ENCODE peak calls at places on chromosomes 1 and 21, in four cellular contexts. N is heart left ventricle, I is adrenal gland, P is DND-41. Z is an unnamed sample.

GRCh38 chr1:173161510-173162221 is 45.5 kb downstream of the TNFSF4 start:
- DNase-seq in N (no peak), P (no peak), I (no peak), Z (no peak)

GRCh38 chr1:220895412-220895946 is 16.2 kb downstream of the HLX start:
- DNase-seq in N (no peak), P (no peak), I (no peak), Z (no peak)

GRCh38 chr1:8154621-8155052 is 128.5 kb upstream of the ERRFI1 start:
- DNase-seq in I (no peak), N (no peak), P (no peak), Z (no peak)

GRCh38 chr1:236858203-236858602 is 63.1 kb downstream of the MTR start:
- DNase-seq in P (no peak), I (no peak), N (no peak), Z (no peak)

GRCh38 chr1:53183277-53183990 is 13.2 kb upstream of the CPT2 start:
- DNase-seq in N (peak; percentile 54), I (no peak), P (no peak), Z (no peak)

GRCh38 chr21:37435719-37436118 is 69.1 kb downstream of the DYRK1A start:
- DNase-seq in P (no peak), I (no peak), N (no peak), Z (no peak)

GRCh38 chr1:115953180-115953579 is 23.1 kb upstream of the SLC22A15 start:
- DNase-seq in P (no peak), N (no peak), I (no peak), Z (no peak)

GRCh38 chr1:15584489-15585363 is at the start of gene AGMAT:
- DNase-seq in N (peak; percentile 33), I (no peak), P (no peak), Z (peak; percentile 69)

GRCh38 chr1:11458811-11459275 is 20.1 kb upstream of the DISP3 start:
- DNase-seq in P (no peak), N (peak; percentile 74), I (peak; percentile 89), Z (no peak)

GRCh38 chr1:6523566-6523965 is 30.7 kb downstream of the NOL9 start:
- DNase-seq in P (no peak), N (no peak), I (peak; percentile 75), Z (no peak)

GRCh38 chr1:80427886-80428285 is 1372.8 kb upstream of the ADGRL2 start:
- DNase-seq in I (no peak), P (no peak), N (no peak), Z (no peak)

GRCh38 chr1:183163311-183163710 is 22.8 kb upstream of the LAMC2 start:
- DNase-seq in P (no peak), N (no peak), I (no peak), Z (no peak)

GRCh38 chr21:29860346-29860745 is 79.5 kb downstream of the GRIK1 start:
- DNase-seq in P (no peak), I (no peak), N (no peak), Z (no peak)

GRCh38 chr21:21200103-21200938 is 202.1 kb downstream of the NCAM2 start:
- DNase-seq in P (peak; percentile 84), I (peak; percentile 92), N (peak; percentile 49), Z (no peak)

GRCh38 chr1:21911205-21912001 is 25.7 kb downstream of the HSPG2 start:
- DNase-seq in I (no peak), N (peak; percentile 91), P (no peak), Z (no peak)

GRCh38 chr1:157092831-157093230 is 6.8 kb downstream of the ETV3L start:
- DNase-seq in P (no peak), N (peak; percentile 84), I (peak; percentile 75), Z (peak; percentile 62)

GRCh38 chr1:209542585-209542984 is 40.9 kb upstream of the CAMK1G start:
- DNase-seq in I (no peak), P (no peak), N (no peak), Z (no peak)

GRCh38 chr21:44054710-44055109 is 42.6 kb downstream of the TRAPPC10 start:
- DNase-seq in P (no peak), N (no peak), I (peak; percentile 56), Z (no peak)

GRCh38 chr1:14100916-14101315 is 400.9 kb downstream of the PRDM2 start:
- DNase-seq in N (no peak), I (no peak), P (no peak), Z (no peak)

GRCh38 chr1:67874501-67875111 is 41.3 kb upstream of the GNG12 start:
- DNase-seq in I (no peak), P (no peak), N (no peak), Z (no peak)

GRCh38 chr1:205630241-205630640 is 1.6 kb downstream of the ELK4 start:
- DNase-seq in I (no peak), N (no peak), P (no peak), Z (no peak)

GRCh38 chr1:35243681-35244080 is 24.8 kb upstream of the ZMYM4 start:
- DNase-seq in I (no peak), P (no peak), N (no peak), Z (no peak)

GRCh38 chr1:166785987-166786386 is 53.3 kb upstream of the POGK start:
- DNase-seq in P (no peak), N (no peak), I (no peak), Z (no peak)
- TF ChIP-seq CTCF in P (peak; percentile 25), N (no peak), I (no peak), Z (peak; percentile 34)

GRCh38 chr1:43545686-43546387 is 15.2 kb downstream of the PTPRF start:
- DNase-seq in I (peak; percentile 93), P (peak; percentile 20), N (peak; percentile 54), Z (peak; percentile 84)
- H3K27ac ChIP-seq in I (no peak overlapping the region), P (no peak overlapping the region), N (no peak overlapping the region), Z (peak overlapping the region; percentile 24)

GRCh38 chr1:25134307-25134706 is 98.0 kb downstream of the SYF2 start:
- DNase-seq in N (no peak), I (no peak), P (no peak), Z (no peak)
- H3K27me3 ChIP-seq in N (peaks cover 4% of the 10 kb centered on the region), I (no peaks in the 10 kb centered on the region), P (peaks cover 10% of the 10 kb centered on the region), Z (peaks cover 5% of the 10 kb centered on the region)

GRCh38 chr21:40504825-40505224 is 342.1 kb downstream of the DSCAM start:
- DNase-seq in I (no peak), P (no peak), N (no peak), Z (no peak)
- TF ChIP-seq CTCF in I (no peak), P (no peak), N (no peak), Z (no peak)

GRCh38 chr1:19656134-19656779 is 8.4 kb upstream of the HTR6 start:
- DNase-seq in I (no peak), P (no peak), N (no peak), Z (no peak)

GRCh38 chr1:19656780-19657475 is 7.7 kb upstream of the HTR6 start:
- DNase-seq in I (no peak), P (no peak), N (no peak), Z (no peak)

GRCh38 chr1:19655718-19656080 is 9.0 kb upstream of the HTR6 start:
- DNase-seq in P (no peak), I (no peak), N (no peak), Z (no peak)

GRCh38 chr1:19658186-19658585 is 6.5 kb upstream of the HTR6 start:
- DNase-seq in P (no peak), N (no peak), I (no peak), Z (no peak)

GRCh38 chr1:19657511-19657910 is 7.2 kb upstream of the HTR6 start:
- DNase-seq in N (no peak), P (no peak), I (no peak), Z (no peak)
- H3K27ac ChIP-seq in N (no peak overlapping the region), P (no peak overlapping the region), I (no peak overlapping the region), Z (no peak overlapping the region)

GRCh38 chr1:74775735-74776134 is 42.8 kb downstream of the TYW3 start:
- DNase-seq in I (no peak), P (no peak), N (no peak), Z (no peak)

GRCh38 chr1:74773540-74773939 is 40.6 kb downstream of the TYW3 start:
- DNase-seq in N (no peak), P (no peak), I (no peak), Z (no peak)

GRCh38 chr1:74771913-74772515 is 39.1 kb downstream of the TYW3 start:
- DNase-seq in N (no peak), P (peak; percentile 22), I (no peak), Z (no peak)

GRCh38 chr1:74767490-74767889 is 34.5 kb downstream of the TYW3 start:
- DNase-seq in N (no peak), P (no peak), I (no peak), Z (no peak)

GRCh38 chr1:74772945-74773344 is 40.0 kb downstream of the TYW3 start:
- DNase-seq in N (no peak), I (no peak), P (no peak), Z (no peak)
- H3K27me3 ChIP-seq in N (no peaks in the 10 kb centered on the region), I (peaks cover 8% of the 10 kb centered on the region), P (peaks cover 3% of the 10 kb centered on the region), Z (no peaks in the 10 kb centered on the region)

GRCh38 chr1:240190881-240191385 is 99.2 kb downstream of the FMN2 start:
- DNase-seq in I (no peak), P (no peak), N (no peak), Z (no peak)
- TF ChIP-seq CTCF in I (peak; percentile 20), P (peak; percentile 40), N (no peak), Z (peak; percentile 39)

GRCh38 chr1:169472759-169473158 is 13.0 kb downstream of the SLC19A2 start:
- DNase-seq in I (no peak), P (no peak), N (no peak), Z (no peak)

GRCh38 chr1:169468982-169469381 is 16.8 kb downstream of the SLC19A2 start:
- DNase-seq in I (no peak), N (no peak), P (no peak), Z (no peak)

GRCh38 chr1:169475806-169476205 is 9.9 kb downstream of the SLC19A2 start:
- DNase-seq in I (no peak), N (no peak), P (no peak), Z (no peak)

GRCh38 chr1:169474302-169474701 is 11.4 kb downstream of the SLC19A2 start:
- DNase-seq in N (no peak), P (no peak), I (no peak), Z (no peak)
- H3K27ac ChIP-seq in N (no peak overlapping the region), P (no peak overlapping the region), I (no peak overlapping the region), Z (no peak overlapping the region)

Z was measured in upper lobe of right lung.